ENCODE peak calls at places on chromosomes 4 and X, in ten cellular contexts. Q is A549; Y is endothelial cell; A is HFF-Myc; O is lung; D is hepatocyte; L is psoas muscle; V is tibial nerve; U is CD8-positive, alpha-beta T cell; W is GM20000. Z is an unnamed sample.

GRCh38 chr4:128141866-128142265 is 80.8 kb downstream of the LARP1B start:
- DNase-seq in Y (no peak), A (no peak), O (no peak), W (no peak), V (no peak), Q (no peak), D (no peak), U (no peak), L (no peak), Z (no peak)

GRCh38 chr4:181690498-181690897 is 552.7 kb upstream of the TENM3 start:
- DNase-seq in Q (no peak), W (no peak), O (no peak), D (no peak), V (no peak), U (no peak), A (no peak), Y (no peak), L (no peak), Z (no peak)

GRCh38 chrX:51598899-51599298 is 19.8 kb downstream of the CENPVL3 start:
- DNase-seq in Q (no peak), V (no peak), D (no peak), O (no peak), L (no peak), A (no peak), Y (no peak), U (no peak), W (no peak), Z (no peak)

GRCh38 chr4:133152801-133153526 is 3.9 kb downstream of the PCDH10 start:
- DNase-seq in U (no peak), A (no peak), D (peak), Q (no peak), Y (no peak), V (no peak), W (peak), O (no peak), L (no peak), Z (no peak)

GRCh38 chr4:76854858-76855257 is 43.1 kb downstream of the SOWAHB start:
- DNase-seq in Y (no peak), V (no peak), Q (no peak), O (no peak), D (no peak), U (no peak), A (no peak), W (peak), L (no peak), Z (no peak)

GRCh38 chr4:140754918-140755810 is 1.0 kb downstream of the TBC1D9 start:
- DNase-seq in A (no peak), Q (no peak), U (no peak), Y (no peak), D (no peak), O (no peak), V (no peak), L (no peak), W (no peak), Z (no peak)

GRCh38 chr4:76765473-76766183 is 132.3 kb downstream of the SOWAHB start:
- DNase-seq in Y (no peak), D (no peak), W (peak), Q (no peak), U (no peak), A (no peak), L (no peak), V (no peak), O (no peak), Z (no peak)

GRCh38 chrX:108735680-108736508 is 469 bp downstream of the IRS4 start:
- DNase-seq in Q (no peak), D (peak), O (no peak), U (no peak), V (no peak), Y (peak), L (no peak), A (no peak), W (peak), Z (no peak)

GRCh38 chr4:84496356-84497219 is 2.5 kb downstream of the NKX6-1 start:
- DNase-seq in O (no peak), L (no peak), V (no peak), Q (no peak), A (no peak), U (no peak), W (peak), Y (no peak), D (no peak), Z (no peak)

GRCh38 chr4:4425696-4426095 is 38.8 kb downstream of the NSG1 start:
- DNase-seq in L (no peak), U (peak), A (no peak), D (no peak), O (no peak), W (no peak), Q (no peak), V (no peak), Y (no peak), Z (no peak)

GRCh38 chr4:20194079-20195013 is 57.4 kb upstream of the SLIT2 start:
- DNase-seq in Y (no peak), V (no peak), L (no peak), O (no peak), Q (no peak), D (no peak), U (no peak), W (no peak), A (peak), Z (no peak)

GRCh38 chr4:101175896-101176676 is 171.2 kb downstream of the PPP3CA start:
- DNase-seq in O (no peak), Y (no peak), L (no peak), A (no peak), U (no peak), W (no peak), D (no peak), V (peak), Q (no peak), Z (no peak)

GRCh38 chr4:152283806-152284470 is 252.0 kb downstream of the FBXW7 start:
- DNase-seq in V (no peak), A (no peak), Y (no peak), O (no peak), W (no peak), Q (no peak), U (no peak), L (no peak), D (no peak), Z (no peak)

GRCh38 chrX:41031256-41031967 is 53.8 kb upstream of the USP9X start:
- DNase-seq in D (no peak), O (no peak), Q (no peak), A (no peak), V (no peak), W (no peak), Y (no peak), U (no peak), L (no peak), Z (no peak)

GRCh38 chr4:156771171-156771837 is 200.3 kb downstream of the PDGFC start:
- DNase-seq in A (peak), O (peak), Q (no peak), W (no peak), U (no peak), D (no peak), V (no peak), Y (no peak), L (no peak), Z (no peak)

GRCh38 chrX:21798677-21799219 is 40.7 kb upstream of the MBTPS2 start:
- DNase-seq in W (no peak), Y (no peak), D (peak), Q (peak), O (no peak), U (no peak), V (no peak), A (no peak), L (no peak), Z (no peak)

GRCh38 chr4:20323991-20324390 is 72.3 kb downstream of the SLIT2 start:
- DNase-seq in D (no peak), Y (no peak), U (no peak), V (no peak), Q (no peak), A (no peak), L (no peak), W (no peak), O (no peak), Z (no peak)

GRCh38 chr4:142901166-142901662 is 55.1 kb upstream of the INPP4B start:
- DNase-seq in U (no peak), O (no peak), Q (no peak), V (no peak), L (no peak), D (no peak), W (no peak), Y (no peak), A (peak), Z (no peak)

GRCh38 chrX:93874554-93874953 is 200.5 kb downstream of the FAM133A start:
- DNase-seq in D (peak), O (no peak), Q (no peak), V (peak), A (peak), L (no peak), W (no peak), U (no peak), Y (peak), Z (no peak)

GRCh38 chr4:159010563-159011260 is 92.2 kb upstream of the RAPGEF2 start:
- DNase-seq in A (no peak), L (peak), Q (no peak), D (peak), O (peak), U (no peak), W (no peak), V (peak), Y (no peak), Z (no peak)

GRCh38 chrX:16114640-16115039 is 8.7 kb upstream of the GRPR start:
- DNase-seq in L (no peak), W (no peak), V (no peak), D (no peak), O (no peak), Q (no peak), Y (no peak), A (peak), U (no peak), Z (no peak)

GRCh38 chr4:5728451-5728850 is 17.4 kb downstream of the EVC start:
- DNase-seq in Y (no peak), O (no peak), U (no peak), D (no peak), W (no peak), A (no peak), Q (no peak), V (no peak), L (no peak), Z (no peak)

GRCh38 chr4:174241162-174241561 is 42.3 kb downstream of the FBXO8 start:
- DNase-seq in L (no peak), D (no peak), A (no peak), Q (no peak), V (no peak), O (no peak), U (no peak), Y (no peak), W (no peak), Z (no peak)

GRCh38 chr4:141713771-141714445 is 77.5 kb downstream of the IL15 start:
- DNase-seq in D (no peak), Y (no peak), O (no peak), U (no peak), W (no peak), L (no peak), A (peak), Q (peak), V (no peak), Z (no peak)

DNA sequence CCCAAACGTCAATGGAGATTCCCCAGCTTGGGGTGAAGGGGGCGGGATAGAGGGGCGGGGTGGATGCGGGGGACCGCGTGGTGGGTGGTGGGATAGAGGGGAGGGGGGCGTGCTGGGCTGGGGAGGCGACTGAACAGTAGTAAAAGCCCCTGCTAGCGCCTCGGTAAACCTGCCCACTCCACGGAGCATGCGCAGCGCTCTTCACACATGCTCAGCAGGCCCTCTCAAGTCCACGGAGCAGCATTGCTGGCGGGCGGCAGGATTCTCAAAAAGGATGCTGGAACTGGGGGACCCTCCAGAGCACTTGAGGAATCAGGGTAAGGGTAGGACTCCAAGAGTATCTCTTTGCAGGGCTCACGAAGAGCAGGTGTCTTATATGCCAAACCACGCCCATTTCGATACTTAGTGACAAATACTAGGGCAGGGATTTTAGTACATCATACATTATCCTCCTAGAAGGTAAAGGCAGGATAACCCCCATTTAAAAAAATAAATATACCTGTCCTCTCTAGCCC is 378 bp upstream of the RPS6KA6 start:
- DNase-seq in Y (peak), O (peak), D (peak), Q (peak), W (no peak), L (peak), A (peak), V (peak), U (no peak), Z (no peak)
- TF ChIP-seq CTCF in Y (no peak), O (no peak), D (no peak), Q (no peak), W (no peak), L (no peak), A (no peak), V (no peak), U (no peak), Z (no peak)

GRCh38 chr4:146292508-146292907 is 78.2 kb downstream of the REELD1 start:
- DNase-seq in D (no peak), Q (no peak), Y (no peak), L (no peak), A (no peak), W (no peak), V (no peak), O (no peak), U (no peak), Z (no peak)

GRCh38 chr4:146288188-146288587 is 73.8 kb downstream of the REELD1 start:
- DNase-seq in W (no peak), Y (no peak), U (no peak), V (no peak), O (no peak), L (no peak), D (no peak), A (no peak), Q (no peak), Z (no peak)

GRCh38 chr4:146291313-146291712 is 77.0 kb downstream of the REELD1 start:
- DNase-seq in L (no peak), U (no peak), O (no peak), V (no peak), A (no peak), D (no peak), Y (no peak), Q (no peak), W (no peak), Z (no peak)
- TF ChIP-seq CTCF in L (no peak), U (no peak), O (no peak), V (no peak), A (no peak), D (no peak), Y (no peak), Q (no peak), W (no peak), Z (no peak)

DNA sequence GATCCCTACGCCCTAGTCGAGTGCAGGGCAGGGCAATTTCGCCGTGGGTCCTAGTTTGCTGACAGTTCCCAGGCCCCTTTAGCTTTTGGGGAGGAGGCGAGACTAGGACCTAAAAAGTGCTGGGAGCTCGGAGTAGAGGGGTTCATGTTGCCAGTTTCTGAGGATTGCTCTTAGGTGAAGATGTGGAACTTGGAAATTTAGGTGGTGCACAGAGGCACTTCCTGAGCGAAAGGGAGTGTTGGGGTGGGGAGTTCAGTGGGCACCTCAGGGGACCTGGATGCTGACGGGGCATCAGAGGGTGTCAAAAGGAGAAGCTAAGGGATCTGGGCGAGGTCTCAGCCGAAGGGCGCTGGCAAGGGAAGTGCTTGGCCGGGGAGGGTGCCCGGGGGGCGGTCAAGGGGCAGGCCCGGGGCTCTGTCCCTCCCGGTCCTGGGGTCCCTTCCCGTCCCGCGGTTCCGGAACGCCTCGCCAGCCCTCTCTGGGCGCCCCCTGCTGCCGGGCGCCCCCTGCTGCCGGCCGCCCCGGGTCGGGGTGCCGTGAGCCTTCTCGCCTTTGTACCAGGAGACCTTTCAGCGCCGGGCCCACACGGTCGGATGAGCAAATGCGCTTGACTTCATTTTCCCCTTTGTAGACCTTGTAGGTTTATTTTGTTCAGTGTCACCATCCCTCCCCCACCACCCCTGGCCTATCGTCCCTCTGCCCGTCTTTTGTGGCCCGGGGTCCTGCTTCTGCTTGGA is 3.0 kb upstream of the PHOX2B start:
- DNase-seq in D (no peak), Y (peak), Q (no peak), W (no peak), A (no peak), V (no peak), L (no peak), U (no peak), O (no peak), Z (no peak)
- TF ChIP-seq CTCF in D (no peak), Y (peak), Q (peak), W (peak), A (peak), V (no peak), L (no peak), U (no peak), O (no peak), Z (no peak)

DNA sequence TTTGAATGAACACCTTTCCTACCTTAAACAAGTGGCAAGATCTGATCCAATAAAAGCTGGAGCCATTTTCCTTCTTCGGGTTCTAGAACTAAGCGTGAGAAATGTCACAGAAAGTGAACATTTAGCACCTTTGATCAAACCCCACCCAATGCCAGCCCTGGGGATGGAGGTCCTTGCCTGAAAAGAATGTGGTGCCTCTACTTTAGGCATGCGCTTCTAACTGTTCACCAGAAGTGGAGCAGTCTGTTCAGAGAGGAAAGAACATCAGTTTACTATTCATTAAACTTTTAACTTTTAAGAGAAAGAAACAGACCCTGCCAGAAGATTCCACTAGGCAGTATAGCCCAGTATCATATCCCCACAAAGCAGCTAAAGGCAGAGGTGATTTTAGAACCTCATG is 75.9 kb downstream of the INTS12 start:
- DNase-seq in Q (no peak), W (no peak), V (no peak), A (no peak), U (no peak), Y (no peak), L (no peak), D (no peak), O (no peak), Z (no peak)
- TF ChIP-seq CTCF in Q (no peak), W (no peak), V (no peak), A (no peak), U (no peak), Y (no peak), L (no peak), D (no peak), O (no peak), Z (no peak)

GRCh38 chrX:129653985-129654651 is 638 bp downstream of the APLN start:
- DNase-seq in D (peak), V (no peak), L (no peak), A (no peak), U (peak), O (no peak), Q (peak), W (peak), Y (no peak), Z (no peak)

GRCh38 chrX:129654652-129655546 is at the start of gene APLN:
- DNase-seq in Y (peak), L (peak), Q (no peak), O (no peak), U (no peak), A (no peak), W (peak), D (peak), V (peak), Z (no peak)

GRCh38 chrX:129653181-129653984 is 1.4 kb downstream of the APLN start:
- DNase-seq in A (no peak), W (no peak), U (peak), D (no peak), Y (no peak), V (no peak), L (peak), Q (no peak), O (no peak), Z (no peak)

GRCh38 chrX:129658429-129658828 is 3.7 kb upstream of the APLN start:
- DNase-seq in A (no peak), O (no peak), W (no peak), V (no peak), U (no peak), Y (no peak), L (no peak), Q (no peak), D (no peak), Z (no peak)

GRCh38 chrX:129655547-129656248 is 942 bp upstream of the APLN start:
- DNase-seq in D (no peak), Q (no peak), O (no peak), U (no peak), L (no peak), Y (no peak), W (peak), A (no peak), V (no peak), Z (no peak)
- TF ChIP-seq CTCF in D (peak), Q (peak), O (no peak), U (no peak), L (no peak), Y (no peak), W (no peak), A (no peak), V (no peak), Z (no peak)

GRCh38 chrX:13285693-13286092 is 34.2 kb downstream of the ATXN3L start:
- DNase-seq in Q (no peak), O (no peak), Y (no peak), D (peak), U (no peak), V (no peak), W (no peak), L (no peak), A (no peak), Z (no peak)

GRCh38 chrX:13285229-13285628 is 34.6 kb downstream of the ATXN3L start:
- DNase-seq in A (no peak), Y (no peak), U (no peak), V (no peak), O (no peak), W (no peak), L (no peak), D (no peak), Q (no peak), Z (no peak)

GRCh38 chrX:13281289-13281688 is 38.6 kb downstream of the ATXN3L start:
- DNase-seq in Q (no peak), L (no peak), D (no peak), V (no peak), U (no peak), Y (no peak), W (no peak), O (no peak), A (no peak), Z (no peak)

GRCh38 chrX:13283512-13283911 is 36.3 kb downstream of the ATXN3L start:
- DNase-seq in A (no peak), V (no peak), D (no peak), Y (no peak), W (no peak), O (no peak), Q (no peak), U (no peak), L (no peak), Z (no peak)

DNA sequence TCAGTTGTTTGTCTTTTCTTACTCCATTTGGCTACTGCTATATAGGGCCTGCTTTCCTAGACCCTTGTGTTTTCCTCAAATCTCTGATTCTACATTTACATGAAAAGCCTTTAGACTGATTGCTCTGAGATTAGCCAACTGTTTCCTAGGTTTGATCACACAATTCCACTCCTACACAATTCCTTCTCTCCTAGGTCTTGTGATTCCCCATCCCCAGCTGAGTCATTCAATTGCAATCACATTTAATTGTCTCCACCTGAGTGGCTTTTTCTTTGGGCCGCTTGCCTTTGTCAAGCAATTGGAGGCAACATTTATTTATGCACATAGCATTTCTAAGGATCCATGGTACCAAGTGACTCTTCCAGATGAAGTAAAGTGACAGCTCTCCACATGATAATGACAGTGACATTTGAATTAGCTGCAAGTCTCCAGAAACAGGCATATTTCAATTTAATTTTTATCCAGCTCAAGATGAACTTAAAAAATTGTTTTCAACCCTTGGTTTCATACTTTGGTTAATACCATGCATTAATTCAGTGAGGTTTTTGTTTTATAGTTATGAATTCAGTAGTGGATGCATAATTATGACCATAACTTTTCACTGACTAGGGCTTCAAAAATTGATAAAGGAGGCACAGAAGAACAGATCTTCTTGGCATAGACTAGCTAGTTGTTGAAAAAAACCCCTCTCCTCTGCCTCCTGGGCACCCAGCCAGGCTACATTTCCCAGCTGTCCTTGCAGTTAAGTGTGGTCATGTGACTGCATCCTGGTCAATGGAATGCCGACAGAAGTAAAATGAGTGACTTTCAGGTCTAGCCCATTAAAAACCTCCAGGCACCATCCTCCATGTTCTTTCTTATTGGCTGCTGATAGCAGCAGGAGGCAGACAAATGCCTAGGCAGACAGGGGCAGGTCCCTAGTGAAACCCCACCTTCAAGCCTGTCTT is 35.6 kb downstream of the ATXN3L start:
- DNase-seq in Y (no peak), U (no peak), O (no peak), V (no peak), Q (no peak), W (no peak), L (no peak), D (no peak), A (peak), Z (no peak)
- TF ChIP-seq CTCF in Y (no peak), U (no peak), O (no peak), V (no peak), Q (no peak), W (no peak), L (no peak), D (no peak), A (no peak), Z (no peak)